ENCODE peak calls at places on chromosomes 2 and 18, in ten cellular contexts. One of them, this sample, is unnamed.

GRCh38 chr2:218458598-218458997 is 39.7 kb downstream of the VIL1 start:
- DNase-seq in right lobe of liver: no peak
- DNase-seq in heart left ventricle: no peak
- DNase-seq in esophagus squamous epithelium: no peak
- DNase-seq in stomach: no peak
- DNase-seq in tibial nerve: no peak
- DNase-seq in GM12878: no peak
- DNase-seq in HCT116: no peak
- DNase-seq in A549: no peak
- DNase-seq in H1: no peak
- DNase-seq in this sample: no peak

GRCh38 chr2:118991554-118991953 is 49.6 kb downstream of the MARCO start:
- DNase-seq in GM12878: no peak
- DNase-seq in stomach: peak; percentile 7
- DNase-seq in right lobe of liver: no peak
- DNase-seq in H1: no peak
- DNase-seq in HCT116: no peak
- DNase-seq in A549: no peak
- DNase-seq in tibial nerve: no peak
- DNase-seq in heart left ventricle: no peak
- DNase-seq in esophagus squamous epithelium: no peak
- DNase-seq in this sample: no peak

GRCh38 chr2:205807758-205808157 is 125.5 kb downstream of the NRP2 start:
- DNase-seq in GM12878: no peak
- DNase-seq in tibial nerve: no peak
- DNase-seq in H1: no peak
- DNase-seq in heart left ventricle: no peak
- DNase-seq in esophagus squamous epithelium: no peak
- DNase-seq in right lobe of liver: no peak
- DNase-seq in A549: no peak
- DNase-seq in stomach: no peak
- DNase-seq in HCT116: no peak
- DNase-seq in this sample: no peak

GRCh38 chr18:8167036-8167435 is 442.2 kb upstream of the RAB12 start:
- DNase-seq in heart left ventricle: no peak
- DNase-seq in right lobe of liver: no peak
- DNase-seq in A549: no peak
- DNase-seq in tibial nerve: no peak
- DNase-seq in esophagus squamous epithelium: no peak
- DNase-seq in stomach: no peak
- DNase-seq in GM12878: no peak
- DNase-seq in HCT116: no peak
- DNase-seq in H1: no peak
- DNase-seq in this sample: no peak

GRCh38 chr2:64268330-64268729 is 124.1 kb upstream of the PELI1 start:
- DNase-seq in HCT116: no peak
- DNase-seq in A549: no peak
- DNase-seq in stomach: no peak
- DNase-seq in right lobe of liver: no peak
- DNase-seq in tibial nerve: no peak
- DNase-seq in GM12878: no peak
- DNase-seq in heart left ventricle: no peak
- DNase-seq in esophagus squamous epithelium: no peak
- DNase-seq in H1: no peak
- DNase-seq in this sample: no peak

GRCh38 chr2:1873343-1873742 is 129.0 kb upstream of the PXDN start:
- DNase-seq in tibial nerve: no peak
- DNase-seq in GM12878: no peak
- DNase-seq in esophagus squamous epithelium: no peak
- DNase-seq in right lobe of liver: no peak
- DNase-seq in HCT116: no peak
- DNase-seq in stomach: no peak
- DNase-seq in H1: no peak
- DNase-seq in heart left ventricle: no peak
- DNase-seq in A549: no peak
- DNase-seq in this sample: no peak

GRCh38 chr18:419542-420175 is 80.8 kb downstream of the COLEC12 start:
- DNase-seq in HCT116: no peak
- DNase-seq in GM12878: no peak
- DNase-seq in heart left ventricle: no peak
- DNase-seq in H1: no peak
- DNase-seq in tibial nerve: no peak
- DNase-seq in stomach: no peak
- DNase-seq in esophagus squamous epithelium: no peak
- DNase-seq in A549: no peak
- DNase-seq in right lobe of liver: no peak
- DNase-seq in this sample: no peak

GRCh38 chr2:34305587-34305986 is 706.5 kb upstream of the FAM98A start:
- DNase-seq in heart left ventricle: no peak
- DNase-seq in A549: no peak
- DNase-seq in H1: no peak
- DNase-seq in esophagus squamous epithelium: no peak
- DNase-seq in tibial nerve: no peak
- DNase-seq in HCT116: no peak
- DNase-seq in GM12878: no peak
- DNase-seq in stomach: no peak
- DNase-seq in right lobe of liver: no peak
- DNase-seq in this sample: no peak

GRCh38 chr18:46459789-46460455 is 197.1 kb downstream of the LOXHD1 start:
- DNase-seq in tibial nerve: no peak
- DNase-seq in A549: no peak
- DNase-seq in H1: no peak
- DNase-seq in heart left ventricle: no peak
- DNase-seq in HCT116: no peak
- DNase-seq in stomach: no peak
- DNase-seq in GM12878: no peak
- DNase-seq in right lobe of liver: no peak
- DNase-seq in esophagus squamous epithelium: no peak
- DNase-seq in this sample: no peak

GRCh38 chr2:195559431-195559914 is 97.6 kb upstream of the SLC39A10 start:
- DNase-seq in HCT116: no peak
- DNase-seq in A549: no peak
- DNase-seq in right lobe of liver: no peak
- DNase-seq in GM12878: peak; percentile 99
- DNase-seq in heart left ventricle: peak; percentile 36
- DNase-seq in esophagus squamous epithelium: no peak
- DNase-seq in tibial nerve: no peak
- DNase-seq in H1: peak; percentile 13
- DNase-seq in stomach: no peak
- DNase-seq in this sample: peak; percentile 40

GRCh38 chr2:128214866-128215460 is 103.7 kb downstream of the HS6ST1 start:
- DNase-seq in esophagus squamous epithelium: no peak
- DNase-seq in tibial nerve: no peak
- DNase-seq in right lobe of liver: no peak
- DNase-seq in GM12878: no peak
- DNase-seq in H1: no peak
- DNase-seq in stomach: no peak
- DNase-seq in HCT116: no peak
- DNase-seq in A549: no peak
- DNase-seq in heart left ventricle: no peak
- DNase-seq in this sample: no peak

GRCh38 chr2:240386321-240386720 is 49.1 kb upstream of the GPC1 start:
- DNase-seq in right lobe of liver: peak; percentile 37
- DNase-seq in stomach: no peak
- DNase-seq in H1: no peak
- DNase-seq in tibial nerve: no peak
- DNase-seq in A549: no peak
- DNase-seq in HCT116: no peak
- DNase-seq in heart left ventricle: peak; percentile 4
- DNase-seq in GM12878: no peak
- DNase-seq in esophagus squamous epithelium: no peak
- DNase-seq in this sample: no peak

GRCh38 chr2:206670531-206671319 is 28.4 kb downstream of the FAM237A start:
- DNase-seq in H1: no peak
- DNase-seq in esophagus squamous epithelium: no peak
- DNase-seq in HCT116: no peak
- DNase-seq in stomach: no peak
- DNase-seq in A549: no peak
- DNase-seq in tibial nerve: no peak
- DNase-seq in heart left ventricle: no peak
- DNase-seq in GM12878: no peak
- DNase-seq in right lobe of liver: no peak
- DNase-seq in this sample: no peak

GRCh38 chr2:110842048-110842447 is 109.7 kb downstream of the ACOXL start:
- DNase-seq in GM12878: no peak
- DNase-seq in heart left ventricle: no peak
- DNase-seq in HCT116: no peak
- DNase-seq in H1: no peak
- DNase-seq in stomach: no peak
- DNase-seq in A549: no peak
- DNase-seq in tibial nerve: no peak
- DNase-seq in right lobe of liver: no peak
- DNase-seq in esophagus squamous epithelium: no peak
- DNase-seq in this sample: no peak

GRCh38 chr18:7918696-7919095 is 351.6 kb downstream of the PTPRM start:
- DNase-seq in esophagus squamous epithelium: no peak
- DNase-seq in A549: no peak
- DNase-seq in GM12878: no peak
- DNase-seq in tibial nerve: no peak
- DNase-seq in H1: no peak
- DNase-seq in stomach: no peak
- DNase-seq in HCT116: no peak
- DNase-seq in heart left ventricle: no peak
- DNase-seq in right lobe of liver: no peak
- DNase-seq in this sample: no peak

GRCh38 chr2:173590278-173590811 is 235.7 kb downstream of the CDCA7 start:
- DNase-seq in H1: peak; percentile 58
- DNase-seq in right lobe of liver: no peak
- DNase-seq in esophagus squamous epithelium: no peak
- DNase-seq in stomach: peak; percentile 69
- DNase-seq in A549: peak; percentile 68
- DNase-seq in tibial nerve: peak; percentile 13
- DNase-seq in GM12878: no peak
- DNase-seq in HCT116: peak; percentile 96
- DNase-seq in heart left ventricle: peak; percentile 89
- DNase-seq in this sample: peak; percentile 62

GRCh38 chr2:179850188-179850587 is 11.2 kb downstream of the ZNF385B start:
- DNase-seq in esophagus squamous epithelium: no peak
- DNase-seq in tibial nerve: no peak
- DNase-seq in H1: no peak
- DNase-seq in HCT116: no peak
- DNase-seq in stomach: no peak
- DNase-seq in A549: peak; percentile 27
- DNase-seq in right lobe of liver: no peak
- DNase-seq in GM12878: no peak
- DNase-seq in heart left ventricle: no peak
- DNase-seq in this sample: no peak

GRCh38 chr2:190679813-190680591 is 31.1 kb downstream of the NAB1 start:
- DNase-seq in tibial nerve: no peak
- DNase-seq in stomach: peak; percentile 49
- DNase-seq in heart left ventricle: peak; percentile 37
- DNase-seq in H1: peak; percentile 63
- DNase-seq in GM12878: peak; percentile 54
- DNase-seq in right lobe of liver: peak; percentile 57
- DNase-seq in esophagus squamous epithelium: no peak
- DNase-seq in A549: peak; percentile 71
- DNase-seq in HCT116: peak; percentile 16
- DNase-seq in this sample: no peak

GRCh38 chr2:131552886-131553285 is 25.2 kb downstream of the CCDC74A start:
- DNase-seq in H1: no peak
- DNase-seq in esophagus squamous epithelium: no peak
- DNase-seq in A549: no peak
- DNase-seq in GM12878: no peak
- DNase-seq in HCT116: no peak
- DNase-seq in stomach: no peak
- DNase-seq in tibial nerve: no peak
- DNase-seq in right lobe of liver: no peak
- DNase-seq in heart left ventricle: no peak
- DNase-seq in this sample: no peak

GRCh38 chr2:224523626-224524577 is 61.3 kb downstream of the CUL3 start:
- DNase-seq in A549: no peak
- DNase-seq in GM12878: no peak
- DNase-seq in HCT116: no peak
- DNase-seq in esophagus squamous epithelium: no peak
- DNase-seq in stomach: no peak
- DNase-seq in tibial nerve: no peak
- DNase-seq in H1: no peak
- DNase-seq in right lobe of liver: no peak
- DNase-seq in heart left ventricle: no peak
- DNase-seq in this sample: no peak

GRCh38 chr18:22683196-22683676 is 249.9 kb upstream of the RBBP8 start:
- DNase-seq in right lobe of liver: peak; percentile 92
- DNase-seq in A549: peak; percentile 96
- DNase-seq in H1: no peak
- DNase-seq in stomach: peak; percentile 91
- DNase-seq in HCT116: no peak
- DNase-seq in esophagus squamous epithelium: no peak
- DNase-seq in tibial nerve: peak; percentile 24
- DNase-seq in GM12878: no peak
- DNase-seq in heart left ventricle: peak; percentile 67
- DNase-seq in this sample: no peak

GRCh38 chr2:42047488-42048317 is at the start of gene PKDCC:
- DNase-seq in A549: peak; percentile 84
- DNase-seq in tibial nerve: peak; percentile 63
- DNase-seq in right lobe of liver: peak; percentile 92
- DNase-seq in GM12878: no peak
- DNase-seq in HCT116: no peak
- DNase-seq in heart left ventricle: peak; percentile 90
- DNase-seq in H1: no peak
- DNase-seq in stomach: peak; percentile 77
- DNase-seq in esophagus squamous epithelium: no peak
- DNase-seq in this sample: peak; percentile 95
- TF ChIP-seq POLR2A in A549: peak; percentile 41
- TF ChIP-seq POLR2A in tibial nerve: peak; percentile 84
- TF ChIP-seq POLR2A in right lobe of liver: peak; percentile 71
- TF ChIP-seq POLR2A in GM12878: no peak
- TF ChIP-seq POLR2A in HCT116: no peak
- TF ChIP-seq POLR2A in heart left ventricle: peak; percentile 66
- TF ChIP-seq POLR2A in H1: no peak
- TF ChIP-seq POLR2A in stomach: no peak
- TF ChIP-seq POLR2A in esophagus squamous epithelium: peak; percentile 59
- TF ChIP-seq POLR2A in this sample: no peak

GRCh38 chr2:237309416-237309815 is 104.5 kb downstream of the COL6A3 start:
- DNase-seq in esophagus squamous epithelium: no peak
- DNase-seq in heart left ventricle: no peak
- DNase-seq in H1: no peak
- DNase-seq in A549: no peak
- DNase-seq in GM12878: no peak
- DNase-seq in right lobe of liver: no peak
- DNase-seq in stomach: no peak
- DNase-seq in tibial nerve: no peak
- DNase-seq in HCT116: no peak
- DNase-seq in this sample: no peak
- TF ChIP-seq POLR2A in esophagus squamous epithelium: no peak
- TF ChIP-seq POLR2A in heart left ventricle: no peak
- TF ChIP-seq POLR2A in H1: no peak
- TF ChIP-seq POLR2A in A549: no peak
- TF ChIP-seq POLR2A in GM12878: no peak
- TF ChIP-seq POLR2A in right lobe of liver: no peak
- TF ChIP-seq POLR2A in stomach: no peak
- TF ChIP-seq POLR2A in tibial nerve: no peak
- TF ChIP-seq POLR2A in HCT116: no peak
- TF ChIP-seq POLR2A in this sample: no peak

GRCh38 chr2:191965733-191966132 is 118.8 kb upstream of the CAVIN2 start:
- DNase-seq in GM12878: no peak
- DNase-seq in right lobe of liver: no peak
- DNase-seq in heart left ventricle: no peak
- DNase-seq in HCT116: no peak
- DNase-seq in stomach: no peak
- DNase-seq in H1: no peak
- DNase-seq in tibial nerve: no peak
- DNase-seq in esophagus squamous epithelium: no peak
- DNase-seq in A549: no peak
- DNase-seq in this sample: no peak
- TF ChIP-seq POLR2A in GM12878: no peak
- TF ChIP-seq POLR2A in right lobe of liver: no peak
- TF ChIP-seq POLR2A in heart left ventricle: no peak
- TF ChIP-seq POLR2A in HCT116: no peak
- TF ChIP-seq POLR2A in stomach: no peak
- TF ChIP-seq POLR2A in H1: no peak
- TF ChIP-seq POLR2A in tibial nerve: no peak
- TF ChIP-seq POLR2A in esophagus squamous epithelium: no peak
- TF ChIP-seq POLR2A in A549: no peak
- TF ChIP-seq POLR2A in this sample: no peak

GRCh38 chr2:235637906-235638305 is 144.1 kb downstream of the AGAP1 start:
- DNase-seq in heart left ventricle: no peak
- DNase-seq in H1: no peak
- DNase-seq in stomach: no peak
- DNase-seq in esophagus squamous epithelium: no peak
- DNase-seq in HCT116: no peak
- DNase-seq in right lobe of liver: no peak
- DNase-seq in tibial nerve: no peak
- DNase-seq in A549: no peak
- DNase-seq in GM12878: no peak
- DNase-seq in this sample: no peak
- TF ChIP-seq POLR2A in heart left ventricle: no peak
- TF ChIP-seq POLR2A in H1: no peak
- TF ChIP-seq POLR2A in stomach: no peak
- TF ChIP-seq POLR2A in esophagus squamous epithelium: no peak
- TF ChIP-seq POLR2A in HCT116: no peak
- TF ChIP-seq POLR2A in right lobe of liver: no peak
- TF ChIP-seq POLR2A in tibial nerve: no peak
- TF ChIP-seq POLR2A in A549: no peak
- TF ChIP-seq POLR2A in GM12878: no peak
- TF ChIP-seq POLR2A in this sample: no peak

This sample was measured in H54.